ENCODE peak calls at places on chromosomes 1 and 21, in nine cellular contexts. One of them, this sample, is unnamed.

GRCh38 chr1:7827134-7827955 is 25.5 kb downstream of the UTS2 start:
- DNase-seq in pancreas: no peak
- DNase-seq in left colon: no peak
- DNase-seq in WTC11: no peak
- DNase-seq in fibroblast of mammary gland: peak
- DNase-seq in fibroblast of the aortic adventitia: no peak
- DNase-seq in activated T-cell treated with anti-CD3 and anti-CD28 coated beads for 4 hours: peak
- DNase-seq in Kasumi-1: no peak
- DNase-seq in DMS53: no peak
- DNase-seq in this sample: no peak

GRCh38 chr1:3504151-3504822 is 49.8 kb downstream of the ARHGEF16 start:
- DNase-seq in left colon: no peak
- DNase-seq in activated T-cell treated with anti-CD3 and anti-CD28 coated beads for 4 hours: no peak
- DNase-seq in WTC11: no peak
- DNase-seq in DMS53: peak
- DNase-seq in fibroblast of the aortic adventitia: peak
- DNase-seq in fibroblast of mammary gland: peak
- DNase-seq in pancreas: no peak
- DNase-seq in Kasumi-1: no peak
- DNase-seq in this sample: no peak

GRCh38 chr1:38728176-38728908 is 131.2 kb downstream of the RRAGC start:
- DNase-seq in fibroblast of mammary gland: peak
- DNase-seq in WTC11: no peak
- DNase-seq in DMS53: no peak
- DNase-seq in pancreas: peak
- DNase-seq in left colon: peak
- DNase-seq in activated T-cell treated with anti-CD3 and anti-CD28 coated beads for 4 hours: no peak
- DNase-seq in Kasumi-1: no peak
- DNase-seq in fibroblast of the aortic adventitia: peak
- DNase-seq in this sample: no peak

GRCh38 chr1:164588388-164589341 is 29.7 kb downstream of the PBX1 start:
- DNase-seq in fibroblast of the aortic adventitia: peak
- DNase-seq in activated T-cell treated with anti-CD3 and anti-CD28 coated beads for 4 hours: no peak
- DNase-seq in WTC11: peak
- DNase-seq in pancreas: peak
- DNase-seq in fibroblast of mammary gland: peak
- DNase-seq in left colon: peak
- DNase-seq in DMS53: no peak
- DNase-seq in Kasumi-1: no peak
- DNase-seq in this sample: no peak

GRCh38 chr1:10292188-10292587 is 81.8 kb downstream of the KIF1B start:
- DNase-seq in fibroblast of mammary gland: peak
- DNase-seq in DMS53: no peak
- DNase-seq in Kasumi-1: no peak
- DNase-seq in activated T-cell treated with anti-CD3 and anti-CD28 coated beads for 4 hours: no peak
- DNase-seq in WTC11: no peak
- DNase-seq in pancreas: no peak
- DNase-seq in left colon: no peak
- DNase-seq in fibroblast of the aortic adventitia: no peak
- DNase-seq in this sample: no peak

GRCh38 chr1:221576268-221576667 is 165.6 kb downstream of the DUSP10 start:
- DNase-seq in fibroblast of the aortic adventitia: peak
- DNase-seq in DMS53: peak
- DNase-seq in Kasumi-1: no peak
- DNase-seq in fibroblast of mammary gland: peak
- DNase-seq in pancreas: no peak
- DNase-seq in activated T-cell treated with anti-CD3 and anti-CD28 coated beads for 4 hours: no peak
- DNase-seq in WTC11: no peak
- DNase-seq in left colon: no peak
- DNase-seq in this sample: no peak

GRCh38 chr1:12339410-12339809 is 109.6 kb downstream of the VPS13D start:
- DNase-seq in WTC11: no peak
- DNase-seq in fibroblast of mammary gland: no peak
- DNase-seq in left colon: no peak
- DNase-seq in fibroblast of the aortic adventitia: no peak
- DNase-seq in Kasumi-1: no peak
- DNase-seq in DMS53: peak
- DNase-seq in pancreas: no peak
- DNase-seq in activated T-cell treated with anti-CD3 and anti-CD28 coated beads for 4 hours: no peak
- DNase-seq in this sample: no peak

GRCh38 chr1:101653482-101653946 is 343.2 kb downstream of the OLFM3 start:
- DNase-seq in fibroblast of mammary gland: peak
- DNase-seq in activated T-cell treated with anti-CD3 and anti-CD28 coated beads for 4 hours: no peak
- DNase-seq in WTC11: peak
- DNase-seq in left colon: no peak
- DNase-seq in fibroblast of the aortic adventitia: peak
- DNase-seq in pancreas: no peak
- DNase-seq in DMS53: peak
- DNase-seq in Kasumi-1: peak
- DNase-seq in this sample: no peak

GRCh38 chr1:118945460-118945859 is 42.7 kb downstream of the TBX15 start:
- DNase-seq in DMS53: no peak
- DNase-seq in left colon: no peak
- DNase-seq in fibroblast of the aortic adventitia: peak
- DNase-seq in pancreas: no peak
- DNase-seq in WTC11: no peak
- DNase-seq in activated T-cell treated with anti-CD3 and anti-CD28 coated beads for 4 hours: no peak
- DNase-seq in fibroblast of mammary gland: peak
- DNase-seq in Kasumi-1: no peak
- DNase-seq in this sample: no peak

GRCh38 chr1:203089651-203090045 is 3.8 kb upstream of the MYOG start:
- DNase-seq in Kasumi-1: no peak
- DNase-seq in DMS53: no peak
- DNase-seq in fibroblast of the aortic adventitia: no peak
- DNase-seq in pancreas: no peak
- DNase-seq in fibroblast of mammary gland: no peak
- DNase-seq in left colon: no peak
- DNase-seq in activated T-cell treated with anti-CD3 and anti-CD28 coated beads for 4 hours: no peak
- DNase-seq in WTC11: peak
- DNase-seq in this sample: no peak

GRCh38 chr1:235945775-235946565 is 79.3 kb upstream of the LYST start:
- DNase-seq in pancreas: no peak
- DNase-seq in fibroblast of mammary gland: no peak
- DNase-seq in activated T-cell treated with anti-CD3 and anti-CD28 coated beads for 4 hours: no peak
- DNase-seq in DMS53: no peak
- DNase-seq in fibroblast of the aortic adventitia: no peak
- DNase-seq in left colon: no peak
- DNase-seq in WTC11: no peak
- DNase-seq in Kasumi-1: peak
- DNase-seq in this sample: no peak

GRCh38 chr1:47881505-47882442 is 115.4 kb downstream of the TRABD2B start:
- DNase-seq in activated T-cell treated with anti-CD3 and anti-CD28 coated beads for 4 hours: no peak
- DNase-seq in DMS53: peak
- DNase-seq in Kasumi-1: no peak
- DNase-seq in left colon: no peak
- DNase-seq in WTC11: no peak
- DNase-seq in pancreas: peak
- DNase-seq in fibroblast of mammary gland: peak
- DNase-seq in fibroblast of the aortic adventitia: no peak
- DNase-seq in this sample: no peak

GRCh38 chr21:37793660-37794059 is 122.6 kb downstream of the KCNJ6 start:
- DNase-seq in fibroblast of the aortic adventitia: peak
- DNase-seq in WTC11: no peak
- DNase-seq in DMS53: no peak
- DNase-seq in pancreas: no peak
- DNase-seq in fibroblast of mammary gland: no peak
- DNase-seq in left colon: no peak
- DNase-seq in activated T-cell treated with anti-CD3 and anti-CD28 coated beads for 4 hours: no peak
- DNase-seq in Kasumi-1: no peak
- DNase-seq in this sample: no peak

GRCh38 chr1:6175411-6175828 is 4.7 kb downstream of the CHD5 start:
- DNase-seq in activated T-cell treated with anti-CD3 and anti-CD28 coated beads for 4 hours: no peak
- DNase-seq in left colon: no peak
- DNase-seq in fibroblast of mammary gland: no peak
- DNase-seq in pancreas: no peak
- DNase-seq in WTC11: no peak
- DNase-seq in DMS53: no peak
- DNase-seq in fibroblast of the aortic adventitia: no peak
- DNase-seq in Kasumi-1: no peak
- DNase-seq in this sample: no peak

GRCh38 chr1:86703696-86704455 is 500 bp upstream of the SH3GLB1 start:
- DNase-seq in WTC11: peak
- DNase-seq in DMS53: peak
- DNase-seq in pancreas: no peak
- DNase-seq in Kasumi-1: peak
- DNase-seq in left colon: peak
- DNase-seq in activated T-cell treated with anti-CD3 and anti-CD28 coated beads for 4 hours: no peak
- DNase-seq in fibroblast of the aortic adventitia: no peak
- DNase-seq in fibroblast of mammary gland: peak
- DNase-seq in this sample: peak

GRCh38 chr1:40096646-40096976 is 441 bp downstream of the PPT1 start:
- DNase-seq in left colon: no peak
- DNase-seq in WTC11: no peak
- DNase-seq in fibroblast of the aortic adventitia: no peak
- DNase-seq in fibroblast of mammary gland: no peak
- DNase-seq in Kasumi-1: no peak
- DNase-seq in pancreas: no peak
- DNase-seq in DMS53: no peak
- DNase-seq in activated T-cell treated with anti-CD3 and anti-CD28 coated beads for 4 hours: no peak
- DNase-seq in this sample: no peak

This sample was measured in GDM1.